ENCODE peak calls at places on chromosome X, in four cellular contexts. K is fibroblast of lung, M is WTC11, U is neural progenitor cell. J is an unnamed sample.

GRCh38 chrX:69028761-69029120 is 136.5 kb downstream of the PJA1 start:
- DNase-seq in K (no peak), M (no peak), U (no peak), J (no peak)

GRCh38 chrX:25596881-25597280 is 541.3 kb upstream of the MAGEB18 start:
- DNase-seq in K (peak), M (no peak), U (no peak), J (no peak)

GRCh38 chrX:113260474-113260873 is 419.8 kb upstream of the AMOT start:
- DNase-seq in K (no peak), M (no peak), U (peak), J (no peak)

GRCh38 chrX:50813843-50814661 is at the start of gene SHROOM4:
- DNase-seq in K (peak), M (peak), U (peak), J (no peak)

GRCh38 chrX:115428011-115428410 is 133.0 kb upstream of the PLS3 start:
- DNase-seq in K (no peak), M (no peak), U (peak), J (no peak)

GRCh38 chrX:39928704-39929439 is 168.9 kb downstream of the BCOR start:
- DNase-seq in K (no peak), M (no peak), U (no peak), J (no peak)

GRCh38 chrX:16633754-16634153 is 16.2 kb upstream of the S100G start:
- DNase-seq in K (peak), M (no peak), U (no peak), J (no peak)

GRCh38 chrX:14641681-14642655 is 112.6 kb downstream of the GLRA2 start:
- DNase-seq in K (no peak), M (no peak), U (no peak), J (no peak)

GRCh38 chrX:152313529-152314302 is 137.4 kb downstream of the GABRA3 start:
- DNase-seq in K (no peak), M (no peak), U (no peak), J (no peak)

GRCh38 chrX:65601530-65602281 is 65.7 kb upstream of the MSN start:
- DNase-seq in K (peak), M (no peak), U (no peak), J (peak)

GRCh38 chrX:38375888-38376287 is 23.5 kb downstream of the OTC start:
- DNase-seq in K (peak), M (no peak), U (peak), J (no peak)

GRCh38 chrX:123860506-123860840 is 620 bp downstream of the XIAP start:
- DNase-seq in K (peak), M (no peak), U (no peak), J (no peak)

GRCh38 chrX:67545772-67546495 is 2.1 kb downstream of the AR start:
- DNase-seq in K (peak), M (peak), U (peak), J (no peak)

GRCh38 chrX:6384391-6384790 is 150.5 kb downstream of the VCX3A start:
- DNase-seq in K (no peak), M (no peak), U (peak), J (no peak)

GRCh38 chrX:38260231-38260630 is 39.6 kb upstream of the SRPX start:
- DNase-seq in K (peak), M (peak), U (peak), J (no peak)

GRCh38 chrX:66142351-66142750 is 21.7 kb upstream of the HEPH start:
- DNase-seq in K (no peak), M (no peak), U (no peak), J (no peak)

GRCh38 chrX:37926700-37927099 is 79.3 kb upstream of the DYNLT3 start:
- DNase-seq in K (peak), M (no peak), U (peak), J (no peak)

GRCh38 chrX:108117988-108118387 is 26.4 kb downstream of the ATG4A start:
- DNase-seq in K (peak), M (no peak), U (no peak), J (no peak)

GRCh38 chrX:13716905-13717304 is 17.5 kb downstream of the TRAPPC2 start:
- DNase-seq in K (no peak), M (no peak), U (no peak), J (no peak)

GRCh38 chrX:132463411-132463810 is 25.4 kb downstream of the MBNL3 start:
- DNase-seq in K (peak), M (peak), U (peak), J (no peak)

GRCh38 chrX:77389891-77390290 is 57.3 kb upstream of the FGF16 start:
- DNase-seq in K (no peak), M (no peak), U (no peak), J (no peak)

GRCh38 chrX:48789366-48790220 is 3.2 kb downstream of the GATA1 start:
- DNase-seq in K (no peak), M (no peak), U (no peak), J (no peak)

GRCh38 chrX:12423346-12423745 is 285.1 kb downstream of the FRMPD4 start:
- DNase-seq in K (no peak), M (no peak), U (no peak), J (no peak)

GRCh38 chrX:123626962-123627361 is 105.9 kb downstream of the THOC2 start:
- DNase-seq in K (no peak), M (no peak), U (no peak), J (no peak)

GRCh38 chrX:65821721-65822496 is 154.5 kb downstream of the MSN start:
- DNase-seq in K (no peak), M (peak), U (no peak), J (peak)

GRCh38 chrX:7019555-7019954 is 128.0 kb upstream of the STS start:
- DNase-seq in K (no peak), M (no peak), U (no peak), J (no peak)

GRCh38 chrX:44012484-44013096 is 39.4 kb upstream of the NDP start:
- DNase-seq in K (peak), M (no peak), U (no peak), J (peak)

GRCh38 chrX:102863735-102864134 is 73.3 kb upstream of the RAB40AL start:
- DNase-seq in K (peak), M (peak), U (peak), J (peak)

GRCh38 chrX:13357925-13358324 is 38.1 kb upstream of the ATXN3L start:
- DNase-seq in K (no peak), M (no peak), U (peak), J (no peak)

GRCh38 chrX:153554519-153555167 is 37.2 kb downstream of the ATP2B3 start:
- DNase-seq in K (peak), M (peak), U (peak), J (peak)

GRCh38 chrX:94831364-94831763 is 1157.4 kb downstream of the FAM133A start:
- DNase-seq in K (no peak), M (no peak), U (peak), J (no peak)

J was measured in stimulated activated CD4-positive, alpha-beta T cell treated with anti-CD3 and anti-CD28 coated beads, Interleukin-4, amount 100 ng/mL, for 4 hours.